ENCODE peak calls at places on chromosomes 16 and 17, in four cellular contexts. One of them, this sample, is unnamed.
A peak's percentile ranks its signal among the peaks of the same experiment; 100 is the strongest.

GRCh38 chr17:35684046-35684802 is 47.2 kb upstream of the RASL10B start:
- DNase-seq in HepG2: no peak
- DNase-seq in A549: no peak
- DNase-seq in IMR-90: peak; percentile 65
- DNase-seq in this sample: no peak

GRCh38 chr16:56643080-56643778 is 4.8 kb downstream of the MT1A start:
- DNase-seq in A549: peak; percentile 80
- DNase-seq in HepG2: peak; percentile 39
- DNase-seq in IMR-90: no peak
- DNase-seq in this sample: peak; percentile 85

GRCh38 chr16:19380316-19380715 is 37.4 kb upstream of the TMC5 start:
- DNase-seq in A549: no peak
- DNase-seq in HepG2: no peak
- DNase-seq in IMR-90: no peak
- DNase-seq in this sample: no peak

GRCh38 chr16:12145918-12146317 is 169.4 kb downstream of the SNX29 start:
- DNase-seq in IMR-90: peak; percentile 59
- DNase-seq in HepG2: no peak
- DNase-seq in A549: no peak
- DNase-seq in this sample: no peak

GRCh38 chr16:27455700-27456099 is 53.7 kb downstream of the IL21R start:
- DNase-seq in IMR-90: no peak
- DNase-seq in A549: no peak
- DNase-seq in HepG2: no peak
- DNase-seq in this sample: no peak

GRCh38 chr17:33072421-33073175 is 81.0 kb downstream of the SPACA3 start:
- DNase-seq in IMR-90: no peak
- DNase-seq in HepG2: no peak
- DNase-seq in A549: no peak
- DNase-seq in this sample: no peak

GRCh38 chr17:55664287-55664686 is 58.4 kb downstream of the TMEM100 start:
- DNase-seq in A549: no peak
- DNase-seq in HepG2: no peak
- DNase-seq in IMR-90: no peak
- DNase-seq in this sample: no peak

GRCh38 chr17:20920813-20921199 is 122.0 kb downstream of the USP22 start:
- DNase-seq in IMR-90: peak; percentile 53
- DNase-seq in A549: no peak
- DNase-seq in HepG2: no peak
- DNase-seq in this sample: no peak

GRCh38 chr16:86292942-86293341 is 217.4 kb upstream of the FOXF1 start:
- DNase-seq in A549: no peak
- DNase-seq in HepG2: no peak
- DNase-seq in IMR-90: no peak
- DNase-seq in this sample: no peak

GRCh38 chr16:17350212-17350611 is 120.5 kb downstream of the XYLT1 start:
- DNase-seq in IMR-90: peak; percentile 67
- DNase-seq in HepG2: no peak
- DNase-seq in A549: no peak
- DNase-seq in this sample: no peak

GRCh38 chr17:42118545-42118944 is 2.6 kb downstream of the KAT2A start:
- DNase-seq in IMR-90: peak; percentile 25
- DNase-seq in A549: peak; percentile 84
- DNase-seq in HepG2: peak; percentile 52
- DNase-seq in this sample: peak; percentile 59

GRCh38 chr16:51049678-51050378 is 101.2 kb downstream of the SALL1 start:
- DNase-seq in HepG2: no peak
- DNase-seq in A549: no peak
- DNase-seq in IMR-90: no peak
- DNase-seq in this sample: peak; percentile 20

GRCh38 chr16:51051671-51052070 is 99.4 kb downstream of the SALL1 start:
- DNase-seq in A549: no peak
- DNase-seq in HepG2: no peak
- DNase-seq in IMR-90: no peak
- DNase-seq in this sample: no peak

GRCh38 chr16:51048544-51048943 is 102.5 kb downstream of the SALL1 start:
- DNase-seq in A549: no peak
- DNase-seq in HepG2: no peak
- DNase-seq in IMR-90: peak; percentile 2
- DNase-seq in this sample: peak; percentile 28

GRCh38 chr16:51049276-51049675 is 101.8 kb downstream of the SALL1 start:
- DNase-seq in A549: no peak
- DNase-seq in IMR-90: no peak
- DNase-seq in HepG2: no peak
- DNase-seq in this sample: no peak

GRCh38 chr16:51050379-51050710 is 100.7 kb downstream of the SALL1 start:
- DNase-seq in IMR-90: no peak
- DNase-seq in A549: no peak
- DNase-seq in HepG2: peak; percentile 35
- DNase-seq in this sample: no peak
- TF ChIP-seq MAZ in IMR-90: no peak
- TF ChIP-seq MAZ in A549: no peak
- TF ChIP-seq MAZ in HepG2: no peak
- TF ChIP-seq MAZ in this sample: no peak

GRCh38 chr17:40602445-40603443 is 37.5 kb upstream of the CCR7 start:
- DNase-seq in IMR-90: no peak
- DNase-seq in HepG2: no peak
- DNase-seq in A549: no peak
- DNase-seq in this sample: no peak
- TF ChIP-seq MAZ in IMR-90: no peak
- TF ChIP-seq MAZ in HepG2: no peak
- TF ChIP-seq MAZ in A549: no peak
- TF ChIP-seq MAZ in this sample: no peak

GRCh38 chr16:62036807-62037135 is 533 bp upstream of the CDH8 start:
- DNase-seq in IMR-90: no peak
- DNase-seq in HepG2: no peak
- DNase-seq in A549: no peak
- DNase-seq in this sample: no peak
- TF ChIP-seq MAZ in IMR-90: no peak
- TF ChIP-seq MAZ in HepG2: no peak
- TF ChIP-seq MAZ in A549: no peak
- TF ChIP-seq MAZ in this sample: no peak

GRCh38 chr17:75096082-75096625 is 8.4 kb downstream of the SLC16A5 start:
- DNase-seq in IMR-90: peak; percentile 69
- DNase-seq in A549: peak; percentile 90
- DNase-seq in HepG2: peak; percentile 91
- DNase-seq in this sample: peak; percentile 98
- TF ChIP-seq MAZ in IMR-90: no peak
- TF ChIP-seq MAZ in A549: no peak
- TF ChIP-seq MAZ in HepG2: no peak
- TF ChIP-seq MAZ in this sample: peak; percentile 71